ENCODE peak calls at places on chromosomes 1 and 21, in nine cellular contexts. S is HT-29; T is mammary epithelial cell; M is H54; D is mesothelial cell of epicardium; Q is activated CD4-positive, alpha-beta T cell treated with anti-CD3 and anti-CD28 coated beads for 24 hours; U is iPS-NIHi11; X is activated effector memory CD4-positive, alpha-beta T cell treated with anti-CD3 and anti-CD28 coated beads, Interleukin-2, amount 50 U/mL, for 16 hours; L is nucleus accumbens. P is an unnamed sample.

GRCh38 chr1:22830131-22830566 is 119.5 kb downstream of the EPHB2 start:
- DNase-seq in S (no peak), T (peak; percentile 89), M (no peak), D (no peak), Q (no peak), U (no peak), X (no peak), L (no peak), P (no peak)

GRCh38 chr21:44999972-45000636 is 60.3 kb downstream of the SLX9 start:
- DNase-seq in S (no peak), T (peak; percentile 26), M (no peak), D (no peak), Q (no peak), U (no peak), X (no peak), L (no peak), P (no peak)

GRCh38 chr1:154993572-154994268 is at the start of gene LENEP:
- DNase-seq in S (no peak), T (no peak), M (no peak), D (no peak), Q (no peak), U (no peak), X (no peak), L (no peak), P (no peak)

GRCh38 chr1:64942648-64943047 is 23.7 kb downstream of the JAK1 start:
- DNase-seq in S (no peak), T (no peak), M (no peak), D (no peak), Q (no peak), U (no peak), X (no peak), L (no peak), P (no peak)

GRCh38 chr1:94401206-94401605 is 17.0 kb upstream of the ABCD3 start:
- DNase-seq in S (no peak), T (peak; percentile 65), M (no peak), D (no peak), Q (no peak), U (no peak), X (no peak), L (no peak), P (no peak)

GRCh38 chr1:182649041-182649440 is 35.3 kb downstream of the RGS8 start:
- DNase-seq in S (no peak), T (no peak), M (no peak), D (no peak), Q (no peak), U (no peak), X (no peak), L (no peak), P (no peak)

GRCh38 chr1:27257155-27257554 is 22.7 kb downstream of the WDTC1 start:
- DNase-seq in S (no peak), T (no peak), M (no peak), D (no peak), Q (no peak), U (no peak), X (no peak), L (no peak), P (no peak)

GRCh38 chr21:21165063-21165645 is 166.9 kb downstream of the NCAM2 start:
- DNase-seq in S (no peak), T (no peak), M (peak; percentile 8), D (no peak), Q (no peak), U (no peak), X (no peak), L (no peak), P (no peak)

GRCh38 chr1:74995848-74996247 is 138.3 kb upstream of the LHX8 start:
- DNase-seq in S (no peak), T (no peak), M (no peak), D (no peak), Q (no peak), U (no peak), X (no peak), L (no peak), P (no peak)

GRCh38 chr1:16248603-16249534 is 11.9 kb upstream of the CPLANE2 start:
- DNase-seq in S (peak; percentile 73), T (peak; percentile 71), M (no peak), D (no peak), Q (no peak), U (no peak), X (peak; percentile 45), L (peak; percentile 12), P (no peak)

GRCh38 chr1:205398586-205398985 is 23.3 kb downstream of the LEMD1 start:
- DNase-seq in S (no peak), T (no peak), M (no peak), D (no peak), Q (no peak), U (no peak), X (no peak), L (no peak), P (no peak)

GRCh38 chr1:34696230-34696629 is 58.6 kb upstream of the GJB5 start:
- DNase-seq in S (no peak), T (peak; percentile 62), M (peak; percentile 42), D (no peak), Q (no peak), U (no peak), X (no peak), L (no peak), P (no peak)

GRCh38 chr1:46539968-46540367 is 11.5 kb downstream of the KNCN start:
- DNase-seq in S (no peak), T (peak; percentile 74), M (peak; percentile 97), D (no peak), Q (no peak), U (no peak), X (no peak), L (no peak), P (no peak)

P was measured in H1.